ENCODE peak calls at places on chromosomes 1 and 21, in five cellular contexts. One of them, this sample, is unnamed.

GRCh38 chr1:192809286-192810252 is 730 bp downstream of the RGS2 start:
- DNase-seq in prostate gland: no peak
- DNase-seq in CD4-positive, CD25-positive, alpha-beta regulatory T cell: no peak
- DNase-seq in fibroblast of lung: peak; percentile 68
- DNase-seq in cardiac muscle cell: peak; percentile 54
- DNase-seq in this sample: peak; percentile 6

GRCh38 chr1:179817789-179818188 is 59.8 kb downstream of the TOR1AIP2 start:
- DNase-seq in prostate gland: no peak
- DNase-seq in CD4-positive, CD25-positive, alpha-beta regulatory T cell: no peak
- DNase-seq in fibroblast of lung: peak; percentile 27
- DNase-seq in cardiac muscle cell: no peak
- DNase-seq in this sample: no peak

GRCh38 chr1:182315157-182315556 is 76.4 kb downstream of the GLUL start:
- DNase-seq in prostate gland: peak; percentile 10
- DNase-seq in CD4-positive, CD25-positive, alpha-beta regulatory T cell: no peak
- DNase-seq in fibroblast of lung: no peak
- DNase-seq in cardiac muscle cell: no peak
- DNase-seq in this sample: no peak

GRCh38 chr1:63922848-63923247 is 149.0 kb downstream of the ROR1 start:
- DNase-seq in prostate gland: no peak
- DNase-seq in CD4-positive, CD25-positive, alpha-beta regulatory T cell: no peak
- DNase-seq in fibroblast of lung: no peak
- DNase-seq in cardiac muscle cell: peak; percentile 53
- DNase-seq in this sample: no peak

GRCh38 chr1:15139654-15140350 is 13.7 kb upstream of the TMEM51 start:
- DNase-seq in prostate gland: no peak
- DNase-seq in CD4-positive, CD25-positive, alpha-beta regulatory T cell: no peak
- DNase-seq in fibroblast of lung: peak; percentile 55
- DNase-seq in cardiac muscle cell: peak; percentile 93
- DNase-seq in this sample: peak; percentile 81

GRCh38 chr1:65894738-65895605 is 102.3 kb downstream of the PDE4B start:
- DNase-seq in prostate gland: no peak
- DNase-seq in CD4-positive, CD25-positive, alpha-beta regulatory T cell: no peak
- DNase-seq in fibroblast of lung: no peak
- DNase-seq in cardiac muscle cell: no peak
- DNase-seq in this sample: no peak

GRCh38 chr1:8169364-8170058 is 143.4 kb upstream of the ERRFI1 start:
- DNase-seq in prostate gland: peak; percentile 87
- DNase-seq in CD4-positive, CD25-positive, alpha-beta regulatory T cell: peak; percentile 78
- DNase-seq in fibroblast of lung: peak; percentile 81
- DNase-seq in cardiac muscle cell: no peak
- DNase-seq in this sample: no peak

GRCh38 chr1:4658643-4659042 is 4.2 kb downstream of the AJAP1 start:
- DNase-seq in prostate gland: no peak
- DNase-seq in CD4-positive, CD25-positive, alpha-beta regulatory T cell: no peak
- DNase-seq in fibroblast of lung: no peak
- DNase-seq in cardiac muscle cell: no peak
- DNase-seq in this sample: peak; percentile 50

GRCh38 chr1:211082824-211083223 is 51.1 kb downstream of the KCNH1 start:
- DNase-seq in prostate gland: no peak
- DNase-seq in CD4-positive, CD25-positive, alpha-beta regulatory T cell: no peak
- DNase-seq in fibroblast of lung: no peak
- DNase-seq in cardiac muscle cell: no peak
- DNase-seq in this sample: no peak

GRCh38 chr1:54551891-54552290 is 3.9 kb downstream of the ACOT11 start:
- DNase-seq in prostate gland: no peak
- DNase-seq in CD4-positive, CD25-positive, alpha-beta regulatory T cell: no peak
- DNase-seq in fibroblast of lung: no peak
- DNase-seq in cardiac muscle cell: no peak
- DNase-seq in this sample: no peak

GRCh38 chr1:84632975-84633427 is 57.3 kb downstream of the SSX2IP start:
- DNase-seq in prostate gland: no peak
- DNase-seq in CD4-positive, CD25-positive, alpha-beta regulatory T cell: no peak
- DNase-seq in fibroblast of lung: peak; percentile 84
- DNase-seq in cardiac muscle cell: no peak
- DNase-seq in this sample: no peak

GRCh38 chr1:30692948-30693301 is 30.5 kb downstream of the MATN1 start:
- DNase-seq in prostate gland: no peak
- DNase-seq in CD4-positive, CD25-positive, alpha-beta regulatory T cell: no peak
- DNase-seq in fibroblast of lung: no peak
- DNase-seq in cardiac muscle cell: no peak
- DNase-seq in this sample: peak; percentile 28

GRCh38 chr1:73604739-73605138 is 593.2 kb downstream of the LRRIQ3 start:
- DNase-seq in prostate gland: no peak
- DNase-seq in CD4-positive, CD25-positive, alpha-beta regulatory T cell: no peak
- DNase-seq in fibroblast of lung: peak; percentile 45
- DNase-seq in cardiac muscle cell: no peak
- DNase-seq in this sample: no peak

GRCh38 chr1:61042679-61043009 is 39.7 kb upstream of the NFIA start:
- DNase-seq in prostate gland: no peak
- DNase-seq in CD4-positive, CD25-positive, alpha-beta regulatory T cell: no peak
- DNase-seq in fibroblast of lung: no peak
- DNase-seq in cardiac muscle cell: no peak
- DNase-seq in this sample: no peak

GRCh38 chr1:36486436-36487335 is 4.0 kb upstream of the CSF3R start:
- DNase-seq in prostate gland: no peak
- DNase-seq in CD4-positive, CD25-positive, alpha-beta regulatory T cell: no peak
- DNase-seq in fibroblast of lung: no peak
- DNase-seq in cardiac muscle cell: no peak
- DNase-seq in this sample: no peak

GRCh38 chr1:108719253-108719652 is 6.5 kb downstream of the FNDC7 start:
- DNase-seq in prostate gland: no peak
- DNase-seq in CD4-positive, CD25-positive, alpha-beta regulatory T cell: no peak
- DNase-seq in fibroblast of lung: no peak
- DNase-seq in cardiac muscle cell: no peak
- DNase-seq in this sample: no peak

GRCh38 chr1:35499652-35500176 is 57.5 kb downstream of the KIAA0319L start:
- DNase-seq in prostate gland: no peak
- DNase-seq in CD4-positive, CD25-positive, alpha-beta regulatory T cell: peak; percentile 25
- DNase-seq in fibroblast of lung: peak; percentile 6
- DNase-seq in cardiac muscle cell: peak; percentile 8
- DNase-seq in this sample: no peak

GRCh38 chr1:55129194-55129728 is 85.9 kb downstream of the USP24 start:
- DNase-seq in prostate gland: no peak
- DNase-seq in CD4-positive, CD25-positive, alpha-beta regulatory T cell: no peak
- DNase-seq in fibroblast of lung: peak; percentile 93
- DNase-seq in cardiac muscle cell: no peak
- DNase-seq in this sample: no peak

GRCh38 chr1:39081266-39082139 is 55.4 kb downstream of the NDUFS5 start:
- DNase-seq in prostate gland: no peak
- DNase-seq in CD4-positive, CD25-positive, alpha-beta regulatory T cell: peak; percentile 16
- DNase-seq in fibroblast of lung: peak; percentile 13
- DNase-seq in cardiac muscle cell: peak; percentile 67
- DNase-seq in this sample: peak; percentile 89

GRCh38 chr1:202968351-202968750 is 1.3 kb upstream of the CYB5R1 start:
- DNase-seq in prostate gland: no peak
- DNase-seq in CD4-positive, CD25-positive, alpha-beta regulatory T cell: no peak
- DNase-seq in fibroblast of lung: no peak
- DNase-seq in cardiac muscle cell: no peak
- DNase-seq in this sample: no peak
- H3K4me3 ChIP-seq in prostate gland: no peak overlapping the region
- H3K4me3 ChIP-seq in CD4-positive, CD25-positive, alpha-beta regulatory T cell: peak overlapping the region; percentile 85
- H3K4me3 ChIP-seq in fibroblast of lung: no peak overlapping the region
- H3K4me3 ChIP-seq in cardiac muscle cell: peak overlapping the region; percentile 73
- H3K4me3 ChIP-seq in this sample: no peak overlapping the region

GRCh38 chr1:20356850-20357459 is 66.3 kb downstream of the VWA5B1 start:
- DNase-seq in prostate gland: peak; percentile 15
- DNase-seq in CD4-positive, CD25-positive, alpha-beta regulatory T cell: no peak
- DNase-seq in fibroblast of lung: no peak
- DNase-seq in cardiac muscle cell: no peak
- DNase-seq in this sample: no peak
- H3K27me3 ChIP-seq in prostate gland: no peaks in the 10 kb centered on the region
- H3K27me3 ChIP-seq in CD4-positive, CD25-positive, alpha-beta regulatory T cell: peaks cover 3% of the 10 kb centered on the region
- H3K27me3 ChIP-seq in fibroblast of lung: peaks cover 11% of the 10 kb centered on the region
- H3K27me3 ChIP-seq in cardiac muscle cell: peaks cover 24% of the 10 kb centered on the region
- H3K27me3 ChIP-seq in this sample: peaks cover 5% of the 10 kb centered on the region

GRCh38 chr1:208129057-208129456 is 115.1 kb downstream of the PLXNA2 start:
- DNase-seq in prostate gland: no peak
- DNase-seq in CD4-positive, CD25-positive, alpha-beta regulatory T cell: no peak
- DNase-seq in fibroblast of lung: no peak
- DNase-seq in cardiac muscle cell: no peak
- DNase-seq in this sample: no peak

GRCh38 chr1:208132287-208132882 is 111.8 kb downstream of the PLXNA2 start:
- DNase-seq in prostate gland: peak; percentile 82
- DNase-seq in CD4-positive, CD25-positive, alpha-beta regulatory T cell: peak; percentile 2
- DNase-seq in fibroblast of lung: peak; percentile 66
- DNase-seq in cardiac muscle cell: peak; percentile 87
- DNase-seq in this sample: peak; percentile 87

GRCh38 chr1:208134491-208134890 is 109.7 kb downstream of the PLXNA2 start:
- DNase-seq in prostate gland: no peak
- DNase-seq in CD4-positive, CD25-positive, alpha-beta regulatory T cell: no peak
- DNase-seq in fibroblast of lung: no peak
- DNase-seq in cardiac muscle cell: no peak
- DNase-seq in this sample: no peak

GRCh38 chr1:208129489-208129888 is 114.7 kb downstream of the PLXNA2 start:
- DNase-seq in prostate gland: no peak
- DNase-seq in CD4-positive, CD25-positive, alpha-beta regulatory T cell: no peak
- DNase-seq in fibroblast of lung: no peak
- DNase-seq in cardiac muscle cell: no peak
- DNase-seq in this sample: no peak

DNA sequence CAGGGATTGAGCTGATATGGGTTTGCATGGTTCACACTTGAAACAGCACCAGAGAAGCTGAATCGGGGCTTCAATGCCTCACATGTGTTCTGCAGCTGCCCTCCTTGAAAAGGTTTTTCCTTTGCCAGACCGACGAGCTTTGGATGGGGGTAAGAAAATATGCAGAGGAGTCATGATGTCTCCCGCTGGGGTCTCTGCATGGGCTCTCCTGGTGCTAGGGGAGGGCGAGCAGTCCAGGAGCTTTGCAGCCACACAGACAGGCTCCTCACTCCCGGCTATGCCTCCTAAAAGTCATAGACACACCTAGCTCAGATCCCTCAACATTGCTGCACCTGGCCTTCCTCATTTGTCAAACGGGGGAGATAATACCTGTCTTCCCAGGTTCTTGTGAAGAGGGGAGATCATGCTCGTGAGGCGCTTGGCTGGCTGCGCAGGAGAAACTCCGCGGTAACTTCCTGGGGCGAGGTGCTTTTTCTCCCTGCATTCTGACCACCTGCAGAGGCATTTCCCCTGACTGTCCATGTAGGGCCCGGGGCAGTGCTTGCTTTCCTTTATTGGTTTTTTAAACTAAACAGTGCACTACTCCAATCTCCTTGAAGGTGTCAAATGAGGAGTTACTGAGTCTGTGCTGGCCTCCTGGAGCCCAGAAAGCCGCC is 112.4 kb downstream of the PLXNA2 start:
- DNase-seq in prostate gland: no peak
- DNase-seq in CD4-positive, CD25-positive, alpha-beta regulatory T cell: no peak
- DNase-seq in fibroblast of lung: no peak
- DNase-seq in cardiac muscle cell: no peak
- DNase-seq in this sample: peak; percentile 47
- H3K4me3 ChIP-seq in prostate gland: no peak overlapping the region
- H3K4me3 ChIP-seq in CD4-positive, CD25-positive, alpha-beta regulatory T cell: no peak overlapping the region
- H3K4me3 ChIP-seq in fibroblast of lung: no peak overlapping the region
- H3K4me3 ChIP-seq in cardiac muscle cell: no peak overlapping the region
- H3K4me3 ChIP-seq in this sample: peak overlapping the region; percentile 14

GRCh38 chr1:143667730-143668129 is 304.1 kb downstream of the FAM72C start:
- DNase-seq in prostate gland: no peak
- DNase-seq in CD4-positive, CD25-positive, alpha-beta regulatory T cell: no peak
- DNase-seq in fibroblast of lung: no peak
- DNase-seq in cardiac muscle cell: no peak
- DNase-seq in this sample: no peak

GRCh38 chr1:143672983-143673382 is 298.8 kb downstream of the FAM72C start:
- DNase-seq in prostate gland: no peak
- DNase-seq in CD4-positive, CD25-positive, alpha-beta regulatory T cell: no peak
- DNase-seq in fibroblast of lung: no peak
- DNase-seq in cardiac muscle cell: no peak
- DNase-seq in this sample: no peak
- H3K27me3 ChIP-seq in prostate gland: no peaks in the 10 kb centered on the region
- H3K27me3 ChIP-seq in CD4-positive, CD25-positive, alpha-beta regulatory T cell: peaks cover 3% of the 10 kb centered on the region
- H3K27me3 ChIP-seq in fibroblast of lung: no peaks in the 10 kb centered on the region
- H3K27me3 ChIP-seq in cardiac muscle cell: peaks cover 7% of the 10 kb centered on the region
- H3K27me3 ChIP-seq in this sample: no peaks in the 10 kb centered on the region

GRCh38 chr1:226548281-226549093 is at the start of gene STUM:
- DNase-seq in prostate gland: no peak
- DNase-seq in CD4-positive, CD25-positive, alpha-beta regulatory T cell: peak; percentile 23
- DNase-seq in fibroblast of lung: peak; percentile 39
- DNase-seq in cardiac muscle cell: peak; percentile 82
- DNase-seq in this sample: peak; percentile 91

GRCh38 chr1:226546926-226547325 is 1.6 kb upstream of the STUM start:
- DNase-seq in prostate gland: no peak
- DNase-seq in CD4-positive, CD25-positive, alpha-beta regulatory T cell: no peak
- DNase-seq in fibroblast of lung: no peak
- DNase-seq in cardiac muscle cell: no peak
- DNase-seq in this sample: no peak

GRCh38 chr1:226549094-226549936 is 751 bp downstream of the STUM start:
- DNase-seq in prostate gland: no peak
- DNase-seq in CD4-positive, CD25-positive, alpha-beta regulatory T cell: peak; percentile 20
- DNase-seq in fibroblast of lung: no peak
- DNase-seq in cardiac muscle cell: no peak
- DNase-seq in this sample: peak; percentile 74

GRCh38 chr1:226545806-226546596 is 2.6 kb upstream of the STUM start:
- DNase-seq in prostate gland: no peak
- DNase-seq in CD4-positive, CD25-positive, alpha-beta regulatory T cell: no peak
- DNase-seq in fibroblast of lung: no peak
- DNase-seq in cardiac muscle cell: no peak
- DNase-seq in this sample: no peak

GRCh38 chr1:226547754-226548191 is 791 bp upstream of the STUM start:
- DNase-seq in prostate gland: peak; percentile 85
- DNase-seq in CD4-positive, CD25-positive, alpha-beta regulatory T cell: peak; percentile 58
- DNase-seq in fibroblast of lung: peak; percentile 84
- DNase-seq in cardiac muscle cell: peak; percentile 95
- DNase-seq in this sample: peak; percentile 89
- H3K4me3 ChIP-seq in prostate gland: no peak overlapping the region
- H3K4me3 ChIP-seq in CD4-positive, CD25-positive, alpha-beta regulatory T cell: peak overlapping the region; percentile 47
- H3K4me3 ChIP-seq in fibroblast of lung: no peak overlapping the region
- H3K4me3 ChIP-seq in cardiac muscle cell: no peak overlapping the region
- H3K4me3 ChIP-seq in this sample: peak overlapping the region; percentile 46

DNA sequence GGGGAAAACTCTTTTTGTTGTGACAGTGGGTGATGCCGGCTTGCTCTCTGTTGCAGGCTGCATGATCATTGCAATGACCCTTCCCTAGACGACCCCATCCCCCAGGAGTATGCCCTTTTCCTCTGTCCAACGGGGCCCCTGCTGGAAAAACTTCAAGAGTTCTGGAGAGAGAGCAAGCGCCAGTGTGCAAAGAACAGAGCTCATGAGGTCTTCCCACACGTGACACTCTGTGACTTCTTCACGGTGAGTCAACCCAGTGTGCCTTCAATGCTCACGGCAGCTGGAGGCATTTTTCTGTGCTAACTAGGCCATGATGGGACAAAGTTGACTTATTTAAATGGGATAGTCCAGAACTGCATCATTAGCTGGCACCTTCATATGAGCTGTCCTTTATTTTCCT is 5.7 kb downstream of the UBASH3A start:
- DNase-seq in prostate gland: no peak
- DNase-seq in CD4-positive, CD25-positive, alpha-beta regulatory T cell: no peak
- DNase-seq in fibroblast of lung: no peak
- DNase-seq in cardiac muscle cell: no peak
- DNase-seq in this sample: no peak
- H3K27me3 ChIP-seq in prostate gland: no peaks in the 10 kb centered on the region
- H3K27me3 ChIP-seq in CD4-positive, CD25-positive, alpha-beta regulatory T cell: no peaks in the 10 kb centered on the region
- H3K27me3 ChIP-seq in fibroblast of lung: peaks cover 3% of the 10 kb centered on the region
- H3K27me3 ChIP-seq in cardiac muscle cell: no peaks in the 10 kb centered on the region
- H3K27me3 ChIP-seq in this sample: no peaks in the 10 kb centered on the region